ENCODE peak calls at places on chromosomes 11 and 22, in four cellular contexts. X is A549, N is HepG2, W is K562. F is an unnamed sample.

GRCh38 chr22:38505595-38506117 is 455 bp downstream of the DDX17 start:
- DNase-seq in N (no peak), X (peak; percentile 59), W (peak; percentile 58), F (peak; percentile 43)

GRCh38 chr22:50459016-50459415 is 15.8 kb downstream of the SBF1 start:
- DNase-seq in W (no peak), X (no peak), N (no peak), F (no peak)

GRCh38 chr11:19679952-19680823 is 32.4 kb upstream of the NAV2 start:
- DNase-seq in W (no peak), X (peak; percentile 87), N (no peak), F (no peak)

GRCh38 chr11:17351510-17352176 is at the start of gene NCR3LG1:
- DNase-seq in W (peak; percentile 73), N (peak; percentile 46), X (peak; percentile 45), F (peak; percentile 59)

GRCh38 chr22:26259510-26259909 is 90.2 kb downstream of the SEZ6L start:
- DNase-seq in W (peak; percentile 27), X (peak; percentile 11), N (peak; percentile 30), F (peak; percentile 81)

GRCh38 chr11:61176446-61176845 is 15.2 kb upstream of the VPS37C start:
- DNase-seq in W (no peak), X (no peak), N (no peak), F (no peak)

GRCh38 chr22:50398698-50399648 is 55.8 kb downstream of the PPP6R2 start:
- DNase-seq in W (no peak), X (peak; percentile 7), N (no peak), F (no peak)

GRCh38 chr22:44542561-44543222 is 44.7 kb upstream of the RTL6 start:
- DNase-seq in W (no peak), N (no peak), X (no peak), F (no peak)

GRCh38 chr11:4006946-4007680 is 87.5 kb upstream of the RRM1 start:
- DNase-seq in X (no peak), N (no peak), W (no peak), F (no peak)

GRCh38 chr22:46974077-46974476 is 211.6 kb downstream of the TBC1D22A start:
- DNase-seq in N (no peak), X (no peak), W (no peak), F (no peak)

GRCh38 chr11:35138606-35138948 is 394 bp upstream of the CD44 start:
- DNase-seq in N (no peak), X (no peak), W (no peak), F (peak; percentile 22)

GRCh38 chr11:109016724-109017123 is 351.9 kb downstream of the DDX10 start:
- DNase-seq in W (no peak), X (no peak), N (no peak), F (no peak)

GRCh38 chr11:5536482-5536881 is 11.9 kb downstream of the OR52H1 start:
- DNase-seq in N (no peak), W (no peak), X (no peak), F (no peak)

GRCh38 chr11:134662629-134663360 is 250.8 kb upstream of the B3GAT1 start:
- DNase-seq in N (no peak), X (no peak), W (no peak), F (no peak)

DNA sequence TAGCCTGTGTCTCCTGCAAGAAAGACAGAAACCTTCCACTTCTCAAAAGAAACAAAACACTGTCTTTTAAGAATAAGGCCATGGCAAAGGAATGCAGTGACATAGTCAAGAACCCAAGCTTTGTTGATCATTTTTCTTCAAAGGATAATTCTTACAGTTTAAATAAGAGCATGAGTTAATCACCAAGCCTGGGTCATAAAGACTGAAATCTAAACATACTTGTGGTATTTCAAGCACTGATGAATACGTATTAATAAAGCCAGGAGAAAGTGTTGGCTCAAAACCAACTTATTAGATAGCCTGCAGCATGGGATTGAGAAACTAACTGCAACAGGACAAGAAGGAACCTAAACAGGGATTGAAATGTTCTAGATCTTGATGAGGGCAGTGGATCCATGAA is 143.3 kb upstream of the MTNR1B start:
- DNase-seq in X (no peak), W (no peak), N (no peak), F (no peak)
- TF ChIP-seq ESRRA in X (no peak), W (no peak), N (no peak), F (no peak)

DNA sequence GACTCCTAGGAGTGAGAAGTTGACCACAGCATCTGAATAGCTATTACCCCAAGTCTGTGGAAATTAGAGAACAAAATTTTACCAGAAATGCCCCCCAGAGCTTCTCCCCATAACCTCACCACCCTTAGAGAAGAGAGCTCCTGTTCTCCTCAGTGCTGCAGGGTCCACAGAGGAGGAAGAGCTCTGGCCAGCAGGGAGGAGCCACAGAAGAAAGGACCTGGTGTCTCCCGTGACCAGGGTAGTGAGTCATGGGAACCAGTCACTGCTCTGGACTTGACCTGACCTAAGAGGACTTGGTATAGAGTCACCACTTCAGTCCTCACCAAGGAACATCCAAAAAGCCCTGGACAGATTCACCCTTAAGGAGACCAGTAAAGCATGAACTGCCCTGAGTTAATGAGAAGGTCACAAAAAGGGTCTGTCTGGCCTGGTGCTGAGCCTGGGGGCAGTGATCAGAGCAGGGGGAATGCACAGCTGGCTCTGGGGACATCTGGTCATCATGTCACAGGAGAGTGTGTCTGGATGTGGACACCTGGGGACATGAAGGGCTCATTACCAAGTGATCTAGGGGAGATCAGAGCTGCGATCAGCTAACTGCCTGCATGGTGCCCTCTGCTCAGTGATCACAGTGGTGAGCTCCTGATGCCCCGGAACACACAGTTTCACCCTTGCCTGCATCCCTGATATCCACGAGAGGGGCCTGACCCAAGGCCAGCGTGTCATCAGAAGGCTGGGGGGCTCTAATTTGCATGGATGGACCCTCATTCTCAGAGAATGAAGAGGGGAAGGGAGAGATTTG is 103.3 kb upstream of the TOP3B start:
- DNase-seq in N (no peak), X (no peak), W (peak; percentile 68), F (no peak)
- TF ChIP-seq NR3C1 in N (no peak), X (no peak), W (peak; percentile 45), F (no peak)

GRCh38 chr22:37267128-37267587 is 15.2 kb upstream of the CYTH4 start:
- DNase-seq in N (no peak), X (no peak), W (peak; percentile 58), F (peak; percentile 86)
- TF ChIP-seq ESRRA in N (no peak), X (no peak), W (no peak), F (no peak)

GRCh38 chr11:1202776-1203504 is 19.9 kb upstream of the MUC5B start:
- DNase-seq in X (peak; percentile 67), N (peak; percentile 24), W (peak; percentile 67), F (peak; percentile 87)

GRCh38 chr11:1205987-1206331 is 16.9 kb upstream of the MUC5B start:
- DNase-seq in N (no peak), W (no peak), X (no peak), F (peak; percentile 7)

GRCh38 chr11:1203505-1204271 is 19.2 kb upstream of the MUC5B start:
- DNase-seq in W (no peak), N (no peak), X (no peak), F (peak; percentile 11)

GRCh38 chr11:1205121-1205986 is 17.5 kb upstream of the MUC5B start:
- DNase-seq in N (no peak), X (no peak), W (no peak), F (peak; percentile 7)

GRCh38 chr11:1204381-1205101 is 18.3 kb upstream of the MUC5B start:
- DNase-seq in X (no peak), W (no peak), N (no peak), F (peak; percentile 9)
- TF ChIP-seq NR3C1 in X (no peak), W (no peak), N (no peak), F (no peak)

F was measured in WTC11.